ENCODE peak calls at places on chromosomes 3 and 15, in four cellular contexts. One of them, this sample, is unnamed.

GRCh38 chr3:32448686-32449474 is 53.8 kb downstream of the CMTM6 start:
- DNase-seq in naive thymus-derived CD8-positive, alpha-beta T cell: no peak
- DNase-seq in dorsolateral prefrontal cortex: no peak
- DNase-seq in RPMI8226: no peak
- DNase-seq in this sample: no peak

GRCh38 chr15:65494066-65494465 is 23.4 kb downstream of the DPP8 start:
- DNase-seq in RPMI8226: no peak
- DNase-seq in dorsolateral prefrontal cortex: no peak
- DNase-seq in naive thymus-derived CD8-positive, alpha-beta T cell: no peak
- DNase-seq in this sample: no peak

GRCh38 chr3:184981071-184981470 is 169.1 kb downstream of the VPS8 start:
- DNase-seq in RPMI8226: no peak
- DNase-seq in dorsolateral prefrontal cortex: no peak
- DNase-seq in naive thymus-derived CD8-positive, alpha-beta T cell: no peak
- DNase-seq in this sample: no peak

GRCh38 chr15:26772588-26773484 is at the start of gene GABRB3:
- DNase-seq in dorsolateral prefrontal cortex: peak
- DNase-seq in RPMI8226: no peak
- DNase-seq in naive thymus-derived CD8-positive, alpha-beta T cell: no peak
- DNase-seq in this sample: no peak

GRCh38 chr3:54870423-54870822 is 57.4 kb downstream of the LRTM1 start:
- DNase-seq in RPMI8226: peak
- DNase-seq in naive thymus-derived CD8-positive, alpha-beta T cell: no peak
- DNase-seq in dorsolateral prefrontal cortex: no peak
- DNase-seq in this sample: no peak

GRCh38 chr3:191499307-191500125 is 38.6 kb downstream of the PYDC2 start:
- DNase-seq in RPMI8226: no peak
- DNase-seq in dorsolateral prefrontal cortex: peak
- DNase-seq in naive thymus-derived CD8-positive, alpha-beta T cell: no peak
- DNase-seq in this sample: no peak

GRCh38 chr3:64023861-64024223 is 548 bp upstream of the PSMD6 start:
- DNase-seq in naive thymus-derived CD8-positive, alpha-beta T cell: no peak
- DNase-seq in dorsolateral prefrontal cortex: no peak
- DNase-seq in RPMI8226: peak
- DNase-seq in this sample: no peak

GRCh38 chr3:128337305-128337704 is 129.4 kb downstream of the DNAJB8 start:
- DNase-seq in dorsolateral prefrontal cortex: no peak
- DNase-seq in RPMI8226: no peak
- DNase-seq in naive thymus-derived CD8-positive, alpha-beta T cell: no peak
- DNase-seq in this sample: no peak

GRCh38 chr15:28094732-28095521 is 4.2 kb downstream of the OCA2 start:
- DNase-seq in naive thymus-derived CD8-positive, alpha-beta T cell: peak
- DNase-seq in RPMI8226: no peak
- DNase-seq in dorsolateral prefrontal cortex: no peak
- DNase-seq in this sample: no peak

GRCh38 chr3:165644331-165644730 is 192.9 kb downstream of the BCHE start:
- DNase-seq in naive thymus-derived CD8-positive, alpha-beta T cell: no peak
- DNase-seq in RPMI8226: no peak
- DNase-seq in dorsolateral prefrontal cortex: no peak
- DNase-seq in this sample: no peak

GRCh38 chr3:150844484-150844883 is 60.8 kb downstream of the MINDY4B start:
- DNase-seq in dorsolateral prefrontal cortex: no peak
- DNase-seq in RPMI8226: no peak
- DNase-seq in naive thymus-derived CD8-positive, alpha-beta T cell: no peak
- DNase-seq in this sample: no peak

GRCh38 chr15:41567261-41567660 is 8.2 kb downstream of the TYRO3 start:
- DNase-seq in naive thymus-derived CD8-positive, alpha-beta T cell: no peak
- DNase-seq in dorsolateral prefrontal cortex: no peak
- DNase-seq in RPMI8226: no peak
- DNase-seq in this sample: no peak

GRCh38 chr15:78727561-78727960 is 83.7 kb downstream of the ADAMTS7 start:
- DNase-seq in naive thymus-derived CD8-positive, alpha-beta T cell: no peak
- DNase-seq in dorsolateral prefrontal cortex: no peak
- DNase-seq in RPMI8226: no peak
- DNase-seq in this sample: no peak

GRCh38 chr15:40110866-40111550 is 2.3 kb upstream of the BMF start:
- DNase-seq in naive thymus-derived CD8-positive, alpha-beta T cell: no peak
- DNase-seq in RPMI8226: no peak
- DNase-seq in dorsolateral prefrontal cortex: no peak
- DNase-seq in this sample: no peak

This sample was measured in activated T-helper 2 cell treated with anti-CD3 and anti-CD28 coated beads, Interferon-gamma antibody, Interleukin-2, Interleukin-4, amounts not matched to agents 10 μg/mL and 5 μg/mL and 100 μg/mL, durations not matched to agents 14 hours and 24 hours and 36 hours.